ENCODE peak calls at places on chromosomes 5 and 9, in nine cellular contexts. One of them, this sample, is unnamed.

GRCh38 chr9:14524881-14525515 is 168.2 kb downstream of the ZDHHC21 start:
- DNase-seq in hypothalamus: no peak
- DNase-seq in GM10248: no peak
- DNase-seq in NCI-H187: peak
- DNase-seq in activated gamma-delta T cell treated with Interleukin-2 at 50 U/mL for 16 hours: no peak
- DNase-seq in activated T-helper 1 cell treated with anti-CD3 and anti-CD28 coated beads, Interleukin-2, amount 50 U/mL, for 16 hours: no peak
- DNase-seq in activated CD4-positive, alpha-beta T cell treated with anti-CD3 and anti-CD28 coated beads, Interleukin-2, amount 10 ng/mL, durations not matched to agents 7 days and 5 days: no peak
- DNase-seq in left cardiac atrium: no peak
- DNase-seq in ELF-1: no peak
- DNase-seq in this sample: no peak

GRCh38 chr5:111826064-111826463 is 69.1 kb upstream of the NREP start:
- DNase-seq in hypothalamus: no peak
- DNase-seq in GM10248: no peak
- DNase-seq in NCI-H187: no peak
- DNase-seq in activated gamma-delta T cell treated with Interleukin-2 at 50 U/mL for 16 hours: no peak
- DNase-seq in activated T-helper 1 cell treated with anti-CD3 and anti-CD28 coated beads, Interleukin-2, amount 50 U/mL, for 16 hours: no peak
- DNase-seq in activated CD4-positive, alpha-beta T cell treated with anti-CD3 and anti-CD28 coated beads, Interleukin-2, amount 10 ng/mL, durations not matched to agents 7 days and 5 days: no peak
- DNase-seq in left cardiac atrium: no peak
- DNase-seq in ELF-1: no peak
- DNase-seq in this sample: no peak

GRCh38 chr5:95163079-95163478 is 121.8 kb downstream of the MCTP1 start:
- DNase-seq in hypothalamus: no peak
- DNase-seq in GM10248: no peak
- DNase-seq in NCI-H187: no peak
- DNase-seq in activated gamma-delta T cell treated with Interleukin-2 at 50 U/mL for 16 hours: no peak
- DNase-seq in activated T-helper 1 cell treated with anti-CD3 and anti-CD28 coated beads, Interleukin-2, amount 50 U/mL, for 16 hours: no peak
- DNase-seq in activated CD4-positive, alpha-beta T cell treated with anti-CD3 and anti-CD28 coated beads, Interleukin-2, amount 10 ng/mL, durations not matched to agents 7 days and 5 days: no peak
- DNase-seq in left cardiac atrium: no peak
- DNase-seq in ELF-1: no peak
- DNase-seq in this sample: no peak

GRCh38 chr9:2414465-2414864 is 207.1 kb upstream of the VLDLR start:
- DNase-seq in hypothalamus: no peak
- DNase-seq in GM10248: no peak
- DNase-seq in NCI-H187: no peak
- DNase-seq in activated gamma-delta T cell treated with Interleukin-2 at 50 U/mL for 16 hours: no peak
- DNase-seq in activated T-helper 1 cell treated with anti-CD3 and anti-CD28 coated beads, Interleukin-2, amount 50 U/mL, for 16 hours: no peak
- DNase-seq in activated CD4-positive, alpha-beta T cell treated with anti-CD3 and anti-CD28 coated beads, Interleukin-2, amount 10 ng/mL, durations not matched to agents 7 days and 5 days: no peak
- DNase-seq in left cardiac atrium: no peak
- DNase-seq in ELF-1: peak
- DNase-seq in this sample: no peak

GRCh38 chr9:136044971-136045594 is 50.0 kb downstream of the NACC2 start:
- DNase-seq in hypothalamus: no peak
- DNase-seq in GM10248: no peak
- DNase-seq in NCI-H187: no peak
- DNase-seq in activated gamma-delta T cell treated with Interleukin-2 at 50 U/mL for 16 hours: no peak
- DNase-seq in activated T-helper 1 cell treated with anti-CD3 and anti-CD28 coated beads, Interleukin-2, amount 50 U/mL, for 16 hours: no peak
- DNase-seq in activated CD4-positive, alpha-beta T cell treated with anti-CD3 and anti-CD28 coated beads, Interleukin-2, amount 10 ng/mL, durations not matched to agents 7 days and 5 days: no peak
- DNase-seq in left cardiac atrium: no peak
- DNase-seq in ELF-1: no peak
- DNase-seq in this sample: no peak

GRCh38 chr9:133584559-133585476 is 24.4 kb downstream of the FAM163B start:
- DNase-seq in hypothalamus: no peak
- DNase-seq in GM10248: no peak
- DNase-seq in NCI-H187: peak
- DNase-seq in activated gamma-delta T cell treated with Interleukin-2 at 50 U/mL for 16 hours: no peak
- DNase-seq in activated T-helper 1 cell treated with anti-CD3 and anti-CD28 coated beads, Interleukin-2, amount 50 U/mL, for 16 hours: no peak
- DNase-seq in activated CD4-positive, alpha-beta T cell treated with anti-CD3 and anti-CD28 coated beads, Interleukin-2, amount 10 ng/mL, durations not matched to agents 7 days and 5 days: no peak
- DNase-seq in left cardiac atrium: peak
- DNase-seq in ELF-1: peak
- DNase-seq in this sample: no peak

GRCh38 chr5:97980291-97980690 is 793.2 kb upstream of the RGMB start:
- DNase-seq in hypothalamus: no peak
- DNase-seq in GM10248: no peak
- DNase-seq in NCI-H187: no peak
- DNase-seq in activated gamma-delta T cell treated with Interleukin-2 at 50 U/mL for 16 hours: no peak
- DNase-seq in activated T-helper 1 cell treated with anti-CD3 and anti-CD28 coated beads, Interleukin-2, amount 50 U/mL, for 16 hours: no peak
- DNase-seq in activated CD4-positive, alpha-beta T cell treated with anti-CD3 and anti-CD28 coated beads, Interleukin-2, amount 10 ng/mL, durations not matched to agents 7 days and 5 days: no peak
- DNase-seq in left cardiac atrium: no peak
- DNase-seq in ELF-1: no peak
- DNase-seq in this sample: no peak

GRCh38 chr9:34125681-34126206 is 754 bp downstream of the DCAF12 start:
- DNase-seq in hypothalamus: no peak
- DNase-seq in GM10248: no peak
- DNase-seq in NCI-H187: no peak
- DNase-seq in activated gamma-delta T cell treated with Interleukin-2 at 50 U/mL for 16 hours: no peak
- DNase-seq in activated T-helper 1 cell treated with anti-CD3 and anti-CD28 coated beads, Interleukin-2, amount 50 U/mL, for 16 hours: no peak
- DNase-seq in activated CD4-positive, alpha-beta T cell treated with anti-CD3 and anti-CD28 coated beads, Interleukin-2, amount 10 ng/mL, durations not matched to agents 7 days and 5 days: peak
- DNase-seq in left cardiac atrium: no peak
- DNase-seq in ELF-1: peak
- DNase-seq in this sample: peak

GRCh38 chr9:107299437-107299836 is 16.4 kb downstream of the RAD23B start:
- DNase-seq in hypothalamus: no peak
- DNase-seq in GM10248: no peak
- DNase-seq in NCI-H187: no peak
- DNase-seq in activated gamma-delta T cell treated with Interleukin-2 at 50 U/mL for 16 hours: no peak
- DNase-seq in activated T-helper 1 cell treated with anti-CD3 and anti-CD28 coated beads, Interleukin-2, amount 50 U/mL, for 16 hours: no peak
- DNase-seq in activated CD4-positive, alpha-beta T cell treated with anti-CD3 and anti-CD28 coated beads, Interleukin-2, amount 10 ng/mL, durations not matched to agents 7 days and 5 days: no peak
- DNase-seq in left cardiac atrium: no peak
- DNase-seq in ELF-1: no peak
- DNase-seq in this sample: no peak

GRCh38 chr5:149175346-149176113 is 34.2 kb downstream of the ABLIM3 start:
- DNase-seq in hypothalamus: peak
- DNase-seq in GM10248: no peak
- DNase-seq in NCI-H187: no peak
- DNase-seq in activated gamma-delta T cell treated with Interleukin-2 at 50 U/mL for 16 hours: no peak
- DNase-seq in activated T-helper 1 cell treated with anti-CD3 and anti-CD28 coated beads, Interleukin-2, amount 50 U/mL, for 16 hours: no peak
- DNase-seq in activated CD4-positive, alpha-beta T cell treated with anti-CD3 and anti-CD28 coated beads, Interleukin-2, amount 10 ng/mL, durations not matched to agents 7 days and 5 days: no peak
- DNase-seq in left cardiac atrium: peak
- DNase-seq in ELF-1: no peak
- DNase-seq in this sample: no peak

GRCh38 chr5:136174021-136174659 is 18.8 kb downstream of the SMIM32 start:
- DNase-seq in hypothalamus: no peak
- DNase-seq in GM10248: peak
- DNase-seq in NCI-H187: no peak
- DNase-seq in activated gamma-delta T cell treated with Interleukin-2 at 50 U/mL for 16 hours: no peak
- DNase-seq in activated T-helper 1 cell treated with anti-CD3 and anti-CD28 coated beads, Interleukin-2, amount 50 U/mL, for 16 hours: no peak
- DNase-seq in activated CD4-positive, alpha-beta T cell treated with anti-CD3 and anti-CD28 coated beads, Interleukin-2, amount 10 ng/mL, durations not matched to agents 7 days and 5 days: no peak
- DNase-seq in left cardiac atrium: no peak
- DNase-seq in ELF-1: peak
- DNase-seq in this sample: peak

GRCh38 chr9:93303806-93304573 is 120.1 kb downstream of the WNK2 start:
- DNase-seq in hypothalamus: no peak
- DNase-seq in GM10248: peak
- DNase-seq in NCI-H187: no peak
- DNase-seq in activated gamma-delta T cell treated with Interleukin-2 at 50 U/mL for 16 hours: no peak
- DNase-seq in activated T-helper 1 cell treated with anti-CD3 and anti-CD28 coated beads, Interleukin-2, amount 50 U/mL, for 16 hours: no peak
- DNase-seq in activated CD4-positive, alpha-beta T cell treated with anti-CD3 and anti-CD28 coated beads, Interleukin-2, amount 10 ng/mL, durations not matched to agents 7 days and 5 days: no peak
- DNase-seq in left cardiac atrium: no peak
- DNase-seq in ELF-1: no peak
- DNase-seq in this sample: no peak

GRCh38 chr9:115022760-115023434 is 92.5 kb upstream of the TNFSF8 start:
- DNase-seq in hypothalamus: no peak
- DNase-seq in GM10248: no peak
- DNase-seq in NCI-H187: no peak
- DNase-seq in activated gamma-delta T cell treated with Interleukin-2 at 50 U/mL for 16 hours: no peak
- DNase-seq in activated T-helper 1 cell treated with anti-CD3 and anti-CD28 coated beads, Interleukin-2, amount 50 U/mL, for 16 hours: no peak
- DNase-seq in activated CD4-positive, alpha-beta T cell treated with anti-CD3 and anti-CD28 coated beads, Interleukin-2, amount 10 ng/mL, durations not matched to agents 7 days and 5 days: no peak
- DNase-seq in left cardiac atrium: no peak
- DNase-seq in ELF-1: no peak
- DNase-seq in this sample: no peak

GRCh38 chr9:116646661-116647514 is 40.2 kb upstream of the TRIM32 start:
- DNase-seq in hypothalamus: no peak
- DNase-seq in GM10248: no peak
- DNase-seq in NCI-H187: no peak
- DNase-seq in activated gamma-delta T cell treated with Interleukin-2 at 50 U/mL for 16 hours: no peak
- DNase-seq in activated T-helper 1 cell treated with anti-CD3 and anti-CD28 coated beads, Interleukin-2, amount 50 U/mL, for 16 hours: no peak
- DNase-seq in activated CD4-positive, alpha-beta T cell treated with anti-CD3 and anti-CD28 coated beads, Interleukin-2, amount 10 ng/mL, durations not matched to agents 7 days and 5 days: no peak
- DNase-seq in left cardiac atrium: no peak
- DNase-seq in ELF-1: peak
- DNase-seq in this sample: peak

GRCh38 chr9:123984802-123985201 is 26.8 kb upstream of the LHX2 start:
- DNase-seq in hypothalamus: no peak
- DNase-seq in GM10248: no peak
- DNase-seq in NCI-H187: no peak
- DNase-seq in activated gamma-delta T cell treated with Interleukin-2 at 50 U/mL for 16 hours: no peak
- DNase-seq in activated T-helper 1 cell treated with anti-CD3 and anti-CD28 coated beads, Interleukin-2, amount 50 U/mL, for 16 hours: no peak
- DNase-seq in activated CD4-positive, alpha-beta T cell treated with anti-CD3 and anti-CD28 coated beads, Interleukin-2, amount 10 ng/mL, durations not matched to agents 7 days and 5 days: no peak
- DNase-seq in left cardiac atrium: no peak
- DNase-seq in ELF-1: no peak
- DNase-seq in this sample: no peak

GRCh38 chr5:54148858-54149257 is 161.5 kb downstream of the ARL15 start:
- DNase-seq in hypothalamus: no peak
- DNase-seq in GM10248: no peak
- DNase-seq in NCI-H187: no peak
- DNase-seq in activated gamma-delta T cell treated with Interleukin-2 at 50 U/mL for 16 hours: no peak
- DNase-seq in activated T-helper 1 cell treated with anti-CD3 and anti-CD28 coated beads, Interleukin-2, amount 50 U/mL, for 16 hours: no peak
- DNase-seq in activated CD4-positive, alpha-beta T cell treated with anti-CD3 and anti-CD28 coated beads, Interleukin-2, amount 10 ng/mL, durations not matched to agents 7 days and 5 days: no peak
- DNase-seq in left cardiac atrium: no peak
- DNase-seq in ELF-1: no peak
- DNase-seq in this sample: no peak

GRCh38 chr5:174371600-174372094 is 326.1 kb downstream of the NSG2 start:
- DNase-seq in hypothalamus: no peak
- DNase-seq in GM10248: no peak
- DNase-seq in NCI-H187: no peak
- DNase-seq in activated gamma-delta T cell treated with Interleukin-2 at 50 U/mL for 16 hours: no peak
- DNase-seq in activated T-helper 1 cell treated with anti-CD3 and anti-CD28 coated beads, Interleukin-2, amount 50 U/mL, for 16 hours: no peak
- DNase-seq in activated CD4-positive, alpha-beta T cell treated with anti-CD3 and anti-CD28 coated beads, Interleukin-2, amount 10 ng/mL, durations not matched to agents 7 days and 5 days: no peak
- DNase-seq in left cardiac atrium: no peak
- DNase-seq in ELF-1: peak
- DNase-seq in this sample: no peak

GRCh38 chr9:93255994-93256877 is 72.3 kb downstream of the WNK2 start:
- DNase-seq in hypothalamus: no peak
- DNase-seq in GM10248: no peak
- DNase-seq in NCI-H187: no peak
- DNase-seq in activated gamma-delta T cell treated with Interleukin-2 at 50 U/mL for 16 hours: no peak
- DNase-seq in activated T-helper 1 cell treated with anti-CD3 and anti-CD28 coated beads, Interleukin-2, amount 50 U/mL, for 16 hours: no peak
- DNase-seq in activated CD4-positive, alpha-beta T cell treated with anti-CD3 and anti-CD28 coated beads, Interleukin-2, amount 10 ng/mL, durations not matched to agents 7 days and 5 days: no peak
- DNase-seq in left cardiac atrium: no peak
- DNase-seq in ELF-1: no peak
- DNase-seq in this sample: peak

GRCh38 chr5:172542651-172543131 is 88.4 kb upstream of the SH3PXD2B start:
- DNase-seq in hypothalamus: no peak
- DNase-seq in GM10248: no peak
- DNase-seq in NCI-H187: peak
- DNase-seq in activated gamma-delta T cell treated with Interleukin-2 at 50 U/mL for 16 hours: no peak
- DNase-seq in activated T-helper 1 cell treated with anti-CD3 and anti-CD28 coated beads, Interleukin-2, amount 50 U/mL, for 16 hours: no peak
- DNase-seq in activated CD4-positive, alpha-beta T cell treated with anti-CD3 and anti-CD28 coated beads, Interleukin-2, amount 10 ng/mL, durations not matched to agents 7 days and 5 days: no peak
- DNase-seq in left cardiac atrium: no peak
- DNase-seq in ELF-1: no peak
- DNase-seq in this sample: no peak

GRCh38 chr9:8186553-8186952 is 387.0 kb upstream of the DMAC1 start:
- DNase-seq in hypothalamus: no peak
- DNase-seq in GM10248: no peak
- DNase-seq in NCI-H187: no peak
- DNase-seq in activated gamma-delta T cell treated with Interleukin-2 at 50 U/mL for 16 hours: no peak
- DNase-seq in activated T-helper 1 cell treated with anti-CD3 and anti-CD28 coated beads, Interleukin-2, amount 50 U/mL, for 16 hours: no peak
- DNase-seq in activated CD4-positive, alpha-beta T cell treated with anti-CD3 and anti-CD28 coated beads, Interleukin-2, amount 10 ng/mL, durations not matched to agents 7 days and 5 days: no peak
- DNase-seq in left cardiac atrium: no peak
- DNase-seq in ELF-1: no peak
- DNase-seq in this sample: no peak

GRCh38 chr5:36502608-36503007 is 103.8 kb upstream of the SLC1A3 start:
- DNase-seq in hypothalamus: no peak
- DNase-seq in GM10248: no peak
- DNase-seq in NCI-H187: no peak
- DNase-seq in activated gamma-delta T cell treated with Interleukin-2 at 50 U/mL for 16 hours: no peak
- DNase-seq in activated T-helper 1 cell treated with anti-CD3 and anti-CD28 coated beads, Interleukin-2, amount 50 U/mL, for 16 hours: no peak
- DNase-seq in activated CD4-positive, alpha-beta T cell treated with anti-CD3 and anti-CD28 coated beads, Interleukin-2, amount 10 ng/mL, durations not matched to agents 7 days and 5 days: no peak
- DNase-seq in left cardiac atrium: no peak
- DNase-seq in ELF-1: no peak
- DNase-seq in this sample: peak

GRCh38 chr5:96254980-96255681 is 177.9 kb downstream of the PCSK1 start:
- DNase-seq in hypothalamus: no peak
- DNase-seq in GM10248: no peak
- DNase-seq in NCI-H187: no peak
- DNase-seq in activated gamma-delta T cell treated with Interleukin-2 at 50 U/mL for 16 hours: no peak
- DNase-seq in activated T-helper 1 cell treated with anti-CD3 and anti-CD28 coated beads, Interleukin-2, amount 50 U/mL, for 16 hours: no peak
- DNase-seq in activated CD4-positive, alpha-beta T cell treated with anti-CD3 and anti-CD28 coated beads, Interleukin-2, amount 10 ng/mL, durations not matched to agents 7 days and 5 days: no peak
- DNase-seq in left cardiac atrium: no peak
- DNase-seq in ELF-1: no peak
- DNase-seq in this sample: no peak

GRCh38 chr5:127673401-127673800 is 24.5 kb downstream of the CTXN3 start:
- DNase-seq in hypothalamus: no peak
- DNase-seq in GM10248: no peak
- DNase-seq in NCI-H187: no peak
- DNase-seq in activated gamma-delta T cell treated with Interleukin-2 at 50 U/mL for 16 hours: no peak
- DNase-seq in activated T-helper 1 cell treated with anti-CD3 and anti-CD28 coated beads, Interleukin-2, amount 50 U/mL, for 16 hours: no peak
- DNase-seq in activated CD4-positive, alpha-beta T cell treated with anti-CD3 and anti-CD28 coated beads, Interleukin-2, amount 10 ng/mL, durations not matched to agents 7 days and 5 days: no peak
- DNase-seq in left cardiac atrium: no peak
- DNase-seq in ELF-1: no peak
- DNase-seq in this sample: no peak

GRCh38 chr9:5953743-5954707 is 61.4 kb downstream of the RANBP6 start:
- DNase-seq in hypothalamus: no peak
- DNase-seq in GM10248: no peak
- DNase-seq in NCI-H187: no peak
- DNase-seq in activated gamma-delta T cell treated with Interleukin-2 at 50 U/mL for 16 hours: no peak
- DNase-seq in activated T-helper 1 cell treated with anti-CD3 and anti-CD28 coated beads, Interleukin-2, amount 50 U/mL, for 16 hours: no peak
- DNase-seq in activated CD4-positive, alpha-beta T cell treated with anti-CD3 and anti-CD28 coated beads, Interleukin-2, amount 10 ng/mL, durations not matched to agents 7 days and 5 days: no peak
- DNase-seq in left cardiac atrium: no peak
- DNase-seq in ELF-1: no peak
- DNase-seq in this sample: no peak

GRCh38 chr5:146867996-146868708 is 10.4 kb downstream of the PPP2R2B start:
- DNase-seq in hypothalamus: no peak
- DNase-seq in GM10248: no peak
- DNase-seq in NCI-H187: no peak
- DNase-seq in activated gamma-delta T cell treated with Interleukin-2 at 50 U/mL for 16 hours: no peak
- DNase-seq in activated T-helper 1 cell treated with anti-CD3 and anti-CD28 coated beads, Interleukin-2, amount 50 U/mL, for 16 hours: no peak
- DNase-seq in activated CD4-positive, alpha-beta T cell treated with anti-CD3 and anti-CD28 coated beads, Interleukin-2, amount 10 ng/mL, durations not matched to agents 7 days and 5 days: no peak
- DNase-seq in left cardiac atrium: no peak
- DNase-seq in ELF-1: no peak
- DNase-seq in this sample: no peak

GRCh38 chr9:131095666-131096489 is 453 bp upstream of the AIF1L start:
- DNase-seq in hypothalamus: no peak
- DNase-seq in GM10248: no peak
- DNase-seq in NCI-H187: no peak
- DNase-seq in activated gamma-delta T cell treated with Interleukin-2 at 50 U/mL for 16 hours: no peak
- DNase-seq in activated T-helper 1 cell treated with anti-CD3 and anti-CD28 coated beads, Interleukin-2, amount 50 U/mL, for 16 hours: no peak
- DNase-seq in activated CD4-positive, alpha-beta T cell treated with anti-CD3 and anti-CD28 coated beads, Interleukin-2, amount 10 ng/mL, durations not matched to agents 7 days and 5 days: peak
- DNase-seq in left cardiac atrium: no peak
- DNase-seq in ELF-1: peak
- DNase-seq in this sample: peak

GRCh38 chr9:7172445-7173115 is 414.8 kb downstream of the KDM4C start:
- DNase-seq in hypothalamus: no peak
- DNase-seq in GM10248: no peak
- DNase-seq in NCI-H187: no peak
- DNase-seq in activated gamma-delta T cell treated with Interleukin-2 at 50 U/mL for 16 hours: no peak
- DNase-seq in activated T-helper 1 cell treated with anti-CD3 and anti-CD28 coated beads, Interleukin-2, amount 50 U/mL, for 16 hours: no peak
- DNase-seq in activated CD4-positive, alpha-beta T cell treated with anti-CD3 and anti-CD28 coated beads, Interleukin-2, amount 10 ng/mL, durations not matched to agents 7 days and 5 days: no peak
- DNase-seq in left cardiac atrium: no peak
- DNase-seq in ELF-1: no peak
- DNase-seq in this sample: no peak

GRCh38 chr9:72633966-72634365 is 112.6 kb downstream of the TMC1 start:
- DNase-seq in hypothalamus: no peak
- DNase-seq in GM10248: no peak
- DNase-seq in NCI-H187: no peak
- DNase-seq in activated gamma-delta T cell treated with Interleukin-2 at 50 U/mL for 16 hours: no peak
- DNase-seq in activated T-helper 1 cell treated with anti-CD3 and anti-CD28 coated beads, Interleukin-2, amount 50 U/mL, for 16 hours: no peak
- DNase-seq in activated CD4-positive, alpha-beta T cell treated with anti-CD3 and anti-CD28 coated beads, Interleukin-2, amount 10 ng/mL, durations not matched to agents 7 days and 5 days: no peak
- DNase-seq in left cardiac atrium: no peak
- DNase-seq in ELF-1: no peak
- DNase-seq in this sample: no peak

GRCh38 chr5:32136342-32136741 is 37.8 kb downstream of the GOLPH3 start:
- DNase-seq in hypothalamus: no peak
- DNase-seq in GM10248: no peak
- DNase-seq in NCI-H187: no peak
- DNase-seq in activated gamma-delta T cell treated with Interleukin-2 at 50 U/mL for 16 hours: no peak
- DNase-seq in activated T-helper 1 cell treated with anti-CD3 and anti-CD28 coated beads, Interleukin-2, amount 50 U/mL, for 16 hours: no peak
- DNase-seq in activated CD4-positive, alpha-beta T cell treated with anti-CD3 and anti-CD28 coated beads, Interleukin-2, amount 10 ng/mL, durations not matched to agents 7 days and 5 days: no peak
- DNase-seq in left cardiac atrium: no peak
- DNase-seq in ELF-1: no peak
- DNase-seq in this sample: no peak